ENCODE peak calls at places on chromosome 5, in ten cellular contexts. B, R, G, E, F, Q, I, K, P and V are unnamed samples.

GRCh38 chr5:35665066-35665465 is 47.4 kb downstream of the SPEF2 start:
- DNase-seq in B (no peak), R (no peak), G (no peak), E (no peak), F (no peak), Q (no peak), I (no peak), K (no peak), P (no peak), V (no peak)

GRCh38 chr5:111834926-111835599 is 78.1 kb upstream of the NREP start:
- DNase-seq in B (no peak), R (peak; percentile 41), G (no peak), E (peak; percentile 26), F (no peak), Q (no peak), I (no peak), K (peak; percentile 39), P (no peak), V (no peak)

GRCh38 chr5:173291722-173292658 is 36.2 kb downstream of the STC2 start:
- DNase-seq in B (no peak), R (peak; percentile 45), G (no peak), E (peak; percentile 86), F (no peak), Q (no peak), I (peak; percentile 59), K (peak; percentile 48), P (no peak), V (no peak)

GRCh38 chr5:153884266-153884957 is 154.3 kb downstream of the FAM114A2 start:
- DNase-seq in B (no peak), R (no peak), G (no peak), E (no peak), F (no peak), Q (no peak), I (no peak), K (no peak), P (no peak), V (no peak)

GRCh38 chr5:177232358-177232757 is 71.2 kb downstream of the RAB24 start:
- DNase-seq in B (no peak), R (no peak), G (no peak), E (no peak), F (no peak), Q (no peak), I (no peak), K (no peak), P (no peak), V (no peak)

GRCh38 chr5:8848997-8849585 is 696.8 kb downstream of the SEMA5A start:
- DNase-seq in B (no peak), R (peak; percentile 81), G (no peak), E (peak; percentile 84), F (no peak), Q (no peak), I (no peak), K (peak; percentile 75), P (no peak), V (no peak)

GRCh38 chr5:52771343-52772039 is 16.2 kb upstream of the ITGA1 start:
- DNase-seq in B (no peak), R (no peak), G (no peak), E (no peak), F (no peak), Q (no peak), I (no peak), K (no peak), P (no peak), V (no peak)

GRCh38 chr5:14980698-14981097 is 109.1 kb upstream of the ANKH start:
- DNase-seq in B (no peak), R (no peak), G (no peak), E (no peak), F (no peak), Q (no peak), I (no peak), K (no peak), P (no peak), V (no peak)

GRCh38 chr5:139653616-139654015 is 5.5 kb downstream of the CXXC5 start:
- DNase-seq in B (no peak), R (no peak), G (no peak), E (no peak), F (no peak), Q (no peak), I (peak; percentile 59), K (no peak), P (no peak), V (no peak)

GRCh38 chr5:127833999-127834953 is 131.1 kb downstream of the CCDC192 start:
- DNase-seq in B (no peak), R (peak; percentile 75), G (no peak), E (no peak), F (no peak), Q (no peak), I (no peak), K (peak; percentile 70), P (no peak), V (no peak)

GRCh38 chr5:67395790-67396418 is 199.3 kb upstream of the CD180 start:
- DNase-seq in B (no peak), R (peak; percentile 20), G (no peak), E (no peak), F (no peak), Q (no peak), I (peak; percentile 27), K (peak; percentile 34), P (no peak), V (no peak)

GRCh38 chr5:158716668-158717067 is 383.0 kb downstream of the EBF1 start:
- DNase-seq in B (no peak), R (no peak), G (no peak), E (no peak), F (no peak), Q (no peak), I (peak; percentile 47), K (no peak), P (no peak), V (no peak)

GRCh38 chr5:132180134-132180745 is 47.4 kb downstream of the P4HA2 start:
- DNase-seq in B (no peak), R (peak; percentile 82), G (no peak), E (peak; percentile 65), F (peak; percentile 47), Q (peak; percentile 69), I (peak; percentile 81), K (peak; percentile 84), P (no peak), V (no peak)

GRCh38 chr5:111514087-111514486 is 1.8 kb upstream of the STARD4 start:
- DNase-seq in B (no peak), R (peak; percentile 39), G (no peak), E (no peak), F (no peak), Q (no peak), I (no peak), K (peak; percentile 65), P (no peak), V (no peak)

DNA sequence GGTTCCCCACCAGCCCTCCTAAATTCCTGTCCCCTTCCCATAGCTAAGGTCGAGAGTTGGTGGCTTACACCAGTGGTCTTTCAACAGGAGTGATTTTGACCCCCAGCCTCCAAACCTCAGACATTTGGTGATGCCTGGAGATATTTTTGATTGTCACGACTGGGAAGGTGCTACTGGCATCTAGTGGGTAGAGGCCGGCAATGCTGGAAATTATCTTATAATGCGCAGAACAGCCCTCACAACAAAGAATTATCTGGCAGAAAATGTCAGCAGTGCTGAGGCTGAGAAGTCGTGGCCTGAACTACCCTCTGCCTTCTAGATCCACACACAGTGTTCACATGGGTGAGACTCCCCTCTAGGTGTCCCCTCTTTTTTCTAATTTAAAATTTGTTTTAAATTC is 69.6 kb downstream of the IL31RA start:
- DNase-seq in B (no peak), R (peak; percentile 35), G (no peak), E (no peak), F (no peak), Q (no peak), I (peak; percentile 32), K (peak; percentile 35), P (no peak), V (no peak)
- TF ChIP-seq CTCF in B (no peak), R (peak; percentile 46), G (no peak), E (peak; percentile 46), F (peak; percentile 59), Q (peak; percentile 55), I (peak; percentile 53), K (peak; percentile 45), P (peak; percentile 15), V (no peak)

GRCh38 chr5:152097128-152097527 is 172.5 kb upstream of the GLRA1 start:
- DNase-seq in B (no peak), R (no peak), G (no peak), E (no peak), F (no peak), Q (no peak), I (no peak), K (no peak), P (no peak), V (no peak)
- TF ChIP-seq CTCF in B (no peak), R (no peak), G (no peak), E (no peak), F (no peak), Q (no peak), I (no peak), K (no peak), P (no peak), V (no peak)

DNA sequence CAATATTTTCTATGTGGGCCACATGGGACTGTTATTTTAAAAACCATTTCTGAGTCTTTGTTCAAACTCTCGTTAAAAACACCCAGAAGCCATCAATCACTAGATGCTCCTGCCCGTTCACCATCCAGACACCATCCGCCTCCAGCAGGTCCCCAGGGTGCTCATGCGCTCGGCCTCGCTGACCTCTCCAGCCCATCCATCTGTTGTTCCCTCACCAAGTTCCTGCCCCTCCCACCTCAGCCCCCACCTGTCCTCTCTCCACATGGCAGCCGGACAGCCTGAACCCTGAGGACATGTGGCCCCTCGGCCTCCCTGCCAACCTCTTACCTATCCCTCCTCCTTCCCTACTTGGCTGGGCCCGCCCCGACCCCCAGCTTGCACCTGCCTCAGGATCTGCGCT is 31.6 kb downstream of the NSUN2 start:
- DNase-seq in B (no peak), R (no peak), G (no peak), E (no peak), F (no peak), Q (no peak), I (no peak), K (no peak), P (no peak), V (no peak)
- TF ChIP-seq CTCF in B (no peak), R (no peak), G (no peak), E (no peak), F (no peak), Q (no peak), I (no peak), K (no peak), P (no peak), V (no peak)

GRCh38 chr5:171157233-171157632 is 151.8 kb upstream of the TLX3 start:
- DNase-seq in B (no peak), R (peak; percentile 13), G (no peak), E (peak; percentile 62), F (no peak), Q (no peak), I (no peak), K (no peak), P (no peak), V (no peak)

GRCh38 chr5:171155621-171156020 is 153.4 kb upstream of the TLX3 start:
- DNase-seq in B (no peak), R (peak; percentile 44), G (no peak), E (peak; percentile 71), F (no peak), Q (no peak), I (no peak), K (peak; percentile 38), P (no peak), V (no peak)

GRCh38 chr5:171149333-171149732 is 159.7 kb upstream of the TLX3 start:
- DNase-seq in B (no peak), R (no peak), G (no peak), E (no peak), F (no peak), Q (no peak), I (no peak), K (no peak), P (no peak), V (no peak)

GRCh38 chr5:171149772-171150171 is 159.3 kb upstream of the TLX3 start:
- DNase-seq in B (no peak), R (no peak), G (no peak), E (no peak), F (no peak), Q (no peak), I (no peak), K (no peak), P (no peak), V (no peak)

GRCh38 chr5:171152382-171152781 is 156.7 kb upstream of the TLX3 start:
- DNase-seq in B (no peak), R (peak; percentile 41), G (no peak), E (peak; percentile 52), F (peak; percentile 22), Q (peak; percentile 17), I (no peak), K (peak; percentile 32), P (no peak), V (no peak)
- TF ChIP-seq CTCF in B (no peak), R (peak; percentile 33), G (no peak), E (peak; percentile 45), F (peak; percentile 38), Q (peak; percentile 42), I (peak; percentile 55), K (peak; percentile 25), P (no peak), V (no peak)